ENCODE peak calls at places on chromosomes 13 and 19, in six cellular contexts. One of them, this sample, is unnamed.

GRCh38 chr13:49052801-49053200 is 77.1 kb downstream of the FNDC3A start:
- DNase-seq in GM13976: no peak
- DNase-seq in neural crest cell: no peak
- DNase-seq in brain microvascular endothelial cell: no peak
- DNase-seq in thoracic aorta: no peak
- DNase-seq in fibroblast of the aortic adventitia: no peak
- DNase-seq in this sample: no peak

GRCh38 chr19:23991170-23991569 is 76.5 kb downstream of the ZNF726 start:
- DNase-seq in brain microvascular endothelial cell: peak
- DNase-seq in neural crest cell: no peak
- DNase-seq in GM13976: no peak
- DNase-seq in fibroblast of the aortic adventitia: peak
- DNase-seq in thoracic aorta: no peak
- DNase-seq in this sample: no peak

GRCh38 chr19:3233116-3233515 is 8.7 kb downstream of the CELF5 start:
- DNase-seq in GM13976: no peak
- DNase-seq in fibroblast of the aortic adventitia: no peak
- DNase-seq in neural crest cell: no peak
- DNase-seq in thoracic aorta: no peak
- DNase-seq in brain microvascular endothelial cell: no peak
- DNase-seq in this sample: no peak

GRCh38 chr13:111992911-111993310 is 74.0 kb upstream of the SOX1 start:
- DNase-seq in neural crest cell: no peak
- DNase-seq in GM13976: no peak
- DNase-seq in brain microvascular endothelial cell: no peak
- DNase-seq in fibroblast of the aortic adventitia: no peak
- DNase-seq in thoracic aorta: no peak
- DNase-seq in this sample: no peak

GRCh38 chr19:2482354-2483038 is 6.6 kb downstream of the GADD45B start:
- DNase-seq in thoracic aorta: no peak
- DNase-seq in fibroblast of the aortic adventitia: no peak
- DNase-seq in neural crest cell: no peak
- DNase-seq in GM13976: no peak
- DNase-seq in brain microvascular endothelial cell: no peak
- DNase-seq in this sample: no peak

GRCh38 chr13:47976325-47976724 is 24.7 kb downstream of the SUCLA2 start:
- DNase-seq in fibroblast of the aortic adventitia: peak
- DNase-seq in brain microvascular endothelial cell: no peak
- DNase-seq in GM13976: no peak
- DNase-seq in thoracic aorta: no peak
- DNase-seq in neural crest cell: no peak
- DNase-seq in this sample: no peak

GRCh38 chr19:33235996-33236350 is 10.3 kb upstream of the SLC7A10 start:
- DNase-seq in thoracic aorta: no peak
- DNase-seq in fibroblast of the aortic adventitia: no peak
- DNase-seq in neural crest cell: no peak
- DNase-seq in brain microvascular endothelial cell: no peak
- DNase-seq in GM13976: no peak
- DNase-seq in this sample: no peak

GRCh38 chr19:12163841-12164240 is 945 bp downstream of the ZNF136 start:
- DNase-seq in fibroblast of the aortic adventitia: peak
- DNase-seq in neural crest cell: no peak
- DNase-seq in thoracic aorta: no peak
- DNase-seq in GM13976: no peak
- DNase-seq in brain microvascular endothelial cell: no peak
- DNase-seq in this sample: no peak

GRCh38 chr13:80441968-80442367 is 101.0 kb upstream of the SPRY2 start:
- DNase-seq in thoracic aorta: no peak
- DNase-seq in fibroblast of the aortic adventitia: peak
- DNase-seq in neural crest cell: no peak
- DNase-seq in brain microvascular endothelial cell: no peak
- DNase-seq in GM13976: peak
- DNase-seq in this sample: no peak

DNA sequence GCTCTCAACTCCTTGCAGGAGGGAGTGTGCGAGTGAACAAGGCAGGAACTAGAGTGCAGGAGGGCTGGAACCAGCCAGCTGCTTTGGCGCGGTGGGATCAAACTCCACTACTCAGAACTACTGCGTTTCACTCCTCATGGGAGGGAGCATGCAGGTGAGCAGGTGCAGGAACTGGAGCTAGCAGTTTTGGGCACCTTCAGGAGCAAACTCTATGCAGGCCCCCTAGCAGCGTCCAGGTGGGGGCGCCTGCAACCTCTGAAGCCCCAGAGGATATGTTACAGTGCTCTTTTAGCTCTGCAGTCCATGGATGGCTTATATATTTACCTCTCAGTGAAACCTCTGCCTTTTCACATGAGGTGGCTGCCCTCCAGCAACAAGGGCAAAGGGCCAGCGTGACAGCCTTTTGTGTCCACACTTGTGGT is 1303.4 kb downstream of the PCDH9 start:
- DNase-seq in fibroblast of the aortic adventitia: no peak
- DNase-seq in neural crest cell: no peak
- DNase-seq in thoracic aorta: no peak
- DNase-seq in brain microvascular endothelial cell: no peak
- DNase-seq in GM13976: no peak
- DNase-seq in this sample: peak
- TF ChIP-seq CTCF in fibroblast of the aortic adventitia: no peak
- TF ChIP-seq CTCF in neural crest cell: peak
- TF ChIP-seq CTCF in thoracic aorta: peak
- TF ChIP-seq CTCF in brain microvascular endothelial cell: peak
- TF ChIP-seq CTCF in GM13976: no peak
- TF ChIP-seq CTCF in this sample: no peak

GRCh38 chr13:25727776-25728175 is 324.0 kb downstream of the SHISA2 start:
- DNase-seq in brain microvascular endothelial cell: no peak
- DNase-seq in neural crest cell: no peak
- DNase-seq in fibroblast of the aortic adventitia: no peak
- DNase-seq in thoracic aorta: no peak
- DNase-seq in GM13976: no peak
- DNase-seq in this sample: no peak

GRCh38 chr13:25727250-25727649 is 324.6 kb downstream of the SHISA2 start:
- DNase-seq in thoracic aorta: no peak
- DNase-seq in GM13976: no peak
- DNase-seq in fibroblast of the aortic adventitia: no peak
- DNase-seq in brain microvascular endothelial cell: no peak
- DNase-seq in neural crest cell: no peak
- DNase-seq in this sample: no peak

GRCh38 chr13:25729201-25729600 is 322.6 kb downstream of the SHISA2 start:
- DNase-seq in fibroblast of the aortic adventitia: no peak
- DNase-seq in neural crest cell: no peak
- DNase-seq in GM13976: no peak
- DNase-seq in thoracic aorta: no peak
- DNase-seq in brain microvascular endothelial cell: no peak
- DNase-seq in this sample: no peak

GRCh38 chr13:25722893-25723292 is 328.9 kb downstream of the SHISA2 start:
- DNase-seq in fibroblast of the aortic adventitia: no peak
- DNase-seq in brain microvascular endothelial cell: no peak
- DNase-seq in neural crest cell: no peak
- DNase-seq in thoracic aorta: no peak
- DNase-seq in GM13976: no peak
- DNase-seq in this sample: no peak

DNA sequence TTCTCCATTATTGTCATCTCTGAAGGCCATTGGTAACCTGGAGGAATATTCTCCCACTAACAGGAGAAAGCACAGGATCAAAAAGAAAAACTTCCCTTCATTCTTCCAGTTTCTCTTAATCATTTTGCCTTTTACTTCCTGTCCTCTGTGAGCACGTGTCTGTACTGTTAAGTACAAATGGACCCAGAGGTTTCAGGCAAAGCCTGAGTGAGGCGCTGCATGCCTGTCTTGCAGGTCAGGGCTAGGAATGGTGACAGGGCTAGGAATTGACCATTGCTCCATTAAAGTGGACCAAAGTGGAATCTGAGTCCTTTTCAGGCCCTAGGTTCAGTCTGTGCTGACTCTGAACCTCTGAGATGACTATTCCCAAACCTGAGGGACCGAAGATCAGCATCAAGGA is 326.7 kb downstream of the SHISA2 start:
- DNase-seq in fibroblast of the aortic adventitia: no peak
- DNase-seq in thoracic aorta: no peak
- DNase-seq in brain microvascular endothelial cell: no peak
- DNase-seq in neural crest cell: no peak
- DNase-seq in GM13976: no peak
- DNase-seq in this sample: no peak
- TF ChIP-seq CTCF in fibroblast of the aortic adventitia: no peak
- TF ChIP-seq CTCF in thoracic aorta: no peak
- TF ChIP-seq CTCF in brain microvascular endothelial cell: peak
- TF ChIP-seq CTCF in neural crest cell: no peak
- TF ChIP-seq CTCF in GM13976: no peak
- TF ChIP-seq CTCF in this sample: no peak

GRCh38 chr19:51610576-51610975 is 19.6 kb downstream of the SIGLEC5 start:
- DNase-seq in brain microvascular endothelial cell: no peak
- DNase-seq in fibroblast of the aortic adventitia: no peak
- DNase-seq in thoracic aorta: no peak
- DNase-seq in GM13976: no peak
- DNase-seq in neural crest cell: no peak
- DNase-seq in this sample: no peak

GRCh38 chr19:51607077-51607476 is 23.1 kb downstream of the SIGLEC5 start:
- DNase-seq in fibroblast of the aortic adventitia: no peak
- DNase-seq in neural crest cell: no peak
- DNase-seq in thoracic aorta: no peak
- DNase-seq in brain microvascular endothelial cell: no peak
- DNase-seq in GM13976: peak
- DNase-seq in this sample: peak

GRCh38 chr19:51602189-51602854 is 27.9 kb downstream of the SIGLEC5 start:
- DNase-seq in fibroblast of the aortic adventitia: no peak
- DNase-seq in GM13976: peak
- DNase-seq in neural crest cell: no peak
- DNase-seq in brain microvascular endothelial cell: no peak
- DNase-seq in thoracic aorta: no peak
- DNase-seq in this sample: peak

DNA sequence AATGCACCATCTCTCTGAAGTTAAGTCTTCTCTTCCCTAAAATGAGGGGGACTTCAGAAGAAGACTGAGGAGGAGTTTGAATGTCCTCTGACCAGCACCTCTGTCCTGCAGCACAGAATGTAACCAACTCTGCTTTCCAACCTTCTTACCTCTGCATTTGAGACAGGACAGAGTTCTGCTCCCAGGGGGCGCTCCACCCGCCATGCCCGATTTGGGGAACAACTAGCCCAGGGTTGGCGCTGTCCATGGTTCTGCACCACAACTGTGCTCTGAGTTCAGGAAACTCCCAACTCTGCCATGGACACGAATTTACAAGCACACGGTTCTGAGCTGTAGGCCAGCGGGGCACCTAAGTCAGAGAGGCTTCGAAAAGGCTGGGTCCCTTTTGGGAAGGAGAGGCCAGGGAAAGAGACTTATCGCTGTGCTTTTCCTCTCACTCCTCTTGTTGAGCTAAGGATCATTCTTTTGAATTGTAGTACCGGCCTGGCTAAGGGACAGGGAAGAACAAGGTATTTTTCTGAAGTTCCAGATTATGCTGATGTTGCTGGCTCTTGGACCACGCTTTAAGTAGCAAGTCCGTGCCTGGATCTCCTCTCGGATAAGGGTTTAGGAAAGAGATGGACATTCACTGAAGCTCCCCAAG is 22.2 kb downstream of the SIGLEC5 start:
- DNase-seq in fibroblast of the aortic adventitia: peak
- DNase-seq in thoracic aorta: no peak
- DNase-seq in GM13976: peak
- DNase-seq in neural crest cell: peak
- DNase-seq in brain microvascular endothelial cell: peak
- DNase-seq in this sample: peak
- TF ChIP-seq CTCF in fibroblast of the aortic adventitia: peak
- TF ChIP-seq CTCF in thoracic aorta: no peak
- TF ChIP-seq CTCF in GM13976: peak
- TF ChIP-seq CTCF in neural crest cell: peak
- TF ChIP-seq CTCF in brain microvascular endothelial cell: peak
- TF ChIP-seq CTCF in this sample: peak

GRCh38 chr19:45733160-45733810 is at the start of gene MEIOSIN:
- DNase-seq in fibroblast of the aortic adventitia: no peak
- DNase-seq in thoracic aorta: no peak
- DNase-seq in brain microvascular endothelial cell: no peak
- DNase-seq in neural crest cell: no peak
- DNase-seq in GM13976: no peak
- DNase-seq in this sample: no peak

GRCh38 chr19:45730389-45731288 is at the start of gene FBXO46:
- DNase-seq in fibroblast of the aortic adventitia: peak
- DNase-seq in neural crest cell: peak
- DNase-seq in thoracic aorta: peak
- DNase-seq in brain microvascular endothelial cell: peak
- DNase-seq in GM13976: peak
- DNase-seq in this sample: peak

GRCh38 chr19:45729774-45730388 is 815 bp downstream of the FBXO46 start:
- DNase-seq in thoracic aorta: no peak
- DNase-seq in neural crest cell: no peak
- DNase-seq in fibroblast of the aortic adventitia: no peak
- DNase-seq in brain microvascular endothelial cell: no peak
- DNase-seq in GM13976: peak
- DNase-seq in this sample: no peak
- TF ChIP-seq CTCF in thoracic aorta: no peak
- TF ChIP-seq CTCF in neural crest cell: no peak
- TF ChIP-seq CTCF in fibroblast of the aortic adventitia: no peak
- TF ChIP-seq CTCF in brain microvascular endothelial cell: no peak
- TF ChIP-seq CTCF in GM13976: no peak
- TF ChIP-seq CTCF in this sample: no peak

DNA sequence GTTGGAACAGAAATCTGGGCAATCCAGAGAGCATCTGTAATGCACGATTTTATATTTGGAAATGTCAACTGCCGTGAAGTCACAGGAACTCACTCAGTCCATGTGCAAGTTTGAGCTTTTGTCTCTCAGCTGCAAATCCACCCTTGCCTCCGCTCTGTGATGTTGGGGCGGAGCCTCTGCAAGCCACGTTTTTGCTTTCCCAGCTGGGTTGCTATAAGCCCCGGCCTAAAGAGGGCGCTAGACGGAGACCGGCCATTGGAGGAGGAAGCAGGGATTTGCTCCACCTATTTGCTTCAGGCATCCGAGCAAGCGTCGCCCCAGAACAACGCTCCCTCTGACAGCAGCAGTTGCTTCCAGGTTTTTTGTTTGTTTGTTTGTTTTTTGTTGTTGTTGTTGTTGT is 56.2 kb downstream of the TRPM4 start:
- DNase-seq in fibroblast of the aortic adventitia: no peak
- DNase-seq in thoracic aorta: no peak
- DNase-seq in neural crest cell: no peak
- DNase-seq in GM13976: no peak
- DNase-seq in brain microvascular endothelial cell: no peak
- DNase-seq in this sample: no peak
- TF ChIP-seq CTCF in fibroblast of the aortic adventitia: peak
- TF ChIP-seq CTCF in thoracic aorta: no peak
- TF ChIP-seq CTCF in neural crest cell: peak
- TF ChIP-seq CTCF in GM13976: peak
- TF ChIP-seq CTCF in brain microvascular endothelial cell: peak
- TF ChIP-seq CTCF in this sample: no peak

This sample was measured in B cell.